ENCODE peak calls at places on chromosomes 3 and 15, in seven cellular contexts. C, P, N, G, F, A and J are unnamed samples.
A peak's percentile ranks its signal among the peaks of the same experiment; 100 is the strongest.

GRCh38 chr3:125594581-125595011 is 701 bp downstream of the OSBPL11 start:
- DNase-seq in N (peak; percentile 23), G (no peak), F (peak; percentile 36), C (peak; percentile 35), P (no peak), A (peak; percentile 26), J (no peak)

GRCh38 chr3:186414735-186415419 is 52.8 kb upstream of the DGKG start:
- DNase-seq in N (peak; percentile 52), G (no peak), A (no peak), F (no peak), P (no peak), C (no peak), J (no peak)

GRCh38 chr3:152557302-152557999 is 277.5 kb upstream of the P2RY1 start:
- DNase-seq in A (no peak), P (no peak), F (no peak), C (no peak), N (no peak), G (no peak), J (no peak)

GRCh38 chr15:98547741-98548166 is 100.6 kb upstream of the IGF1R start:
- DNase-seq in P (no peak), A (no peak), N (peak; percentile 33), G (no peak), C (peak; percentile 33), F (no peak), J (peak; percentile 25)

GRCh38 chr3:29486087-29486486 is 205.2 kb downstream of the RBMS3 start:
- DNase-seq in N (no peak), A (no peak), P (no peak), C (no peak), F (no peak), G (no peak), J (no peak)

GRCh38 chr3:160392798-160393197 is 6.2 kb downstream of the IFT80 start:
- DNase-seq in A (no peak), C (no peak), F (no peak), P (no peak), G (no peak), N (no peak), J (no peak)

GRCh38 chr3:55735976-55736375 is 248.9 kb upstream of the WNT5A start:
- DNase-seq in A (no peak), G (no peak), N (no peak), C (no peak), F (no peak), P (no peak), J (no peak)

GRCh38 chr15:50236433-50236832 is 29.1 kb downstream of the HDC start:
- DNase-seq in N (no peak), G (no peak), F (no peak), P (no peak), C (no peak), A (no peak), J (no peak)

GRCh38 chr15:38072507-38073277 is 138.3 kb downstream of the TMCO5A start:
- DNase-seq in G (peak; percentile 16), A (no peak), P (peak; percentile 78), F (peak; percentile 63), N (peak; percentile 67), C (peak; percentile 55), J (peak; percentile 91)

DNA sequence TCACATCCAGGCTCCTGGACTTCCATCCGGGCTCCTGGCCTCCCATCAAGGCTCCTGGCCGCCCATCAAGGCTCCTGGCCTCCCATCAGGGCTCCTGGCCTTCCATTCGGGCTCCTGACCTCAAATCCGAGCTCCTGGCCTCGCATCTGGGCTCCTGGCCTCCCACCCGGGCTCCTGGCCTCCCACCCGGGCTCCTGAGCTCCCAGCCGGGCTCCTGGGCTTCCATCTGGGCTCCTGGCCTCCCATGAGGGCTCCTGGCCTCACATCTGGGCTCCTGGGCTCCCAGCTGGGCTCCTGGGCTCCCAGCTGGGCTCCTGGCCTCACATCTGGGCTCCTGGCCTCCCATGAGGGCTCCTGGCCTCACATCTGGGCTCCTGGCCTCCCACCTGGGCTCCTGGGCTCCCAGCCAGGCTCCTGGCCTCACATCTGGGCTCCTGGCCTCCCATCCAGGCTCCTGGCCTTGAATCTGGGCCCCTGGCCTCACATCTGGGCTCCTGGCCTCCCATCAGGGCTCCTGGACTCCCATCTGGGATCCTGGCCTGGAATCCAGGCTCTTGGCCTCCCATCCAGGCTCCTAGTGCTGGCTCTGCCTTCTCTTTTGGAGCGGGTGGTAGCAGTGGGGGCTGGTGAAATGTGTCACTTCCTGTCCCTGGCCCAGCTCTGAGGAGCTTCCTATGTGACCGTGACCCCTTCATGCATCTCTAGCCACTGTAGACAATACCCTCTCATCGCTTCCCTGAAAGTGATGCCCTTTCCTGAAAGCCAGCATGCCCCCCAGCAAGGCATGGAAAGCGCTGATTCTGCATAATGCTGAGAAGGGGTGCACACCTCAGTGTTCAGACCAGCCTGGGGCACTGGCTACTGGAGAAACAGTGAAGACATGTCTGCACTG is 62.7 kb upstream of the BLM start:
- DNase-seq in P (no peak), A (no peak), C (no peak), G (no peak), N (no peak), F (no peak), J (no peak)
- TF ChIP-seq POLR2A in P (no peak), A (no peak), C (no peak), G (no peak), N (no peak), F (no peak), J (no peak)

DNA sequence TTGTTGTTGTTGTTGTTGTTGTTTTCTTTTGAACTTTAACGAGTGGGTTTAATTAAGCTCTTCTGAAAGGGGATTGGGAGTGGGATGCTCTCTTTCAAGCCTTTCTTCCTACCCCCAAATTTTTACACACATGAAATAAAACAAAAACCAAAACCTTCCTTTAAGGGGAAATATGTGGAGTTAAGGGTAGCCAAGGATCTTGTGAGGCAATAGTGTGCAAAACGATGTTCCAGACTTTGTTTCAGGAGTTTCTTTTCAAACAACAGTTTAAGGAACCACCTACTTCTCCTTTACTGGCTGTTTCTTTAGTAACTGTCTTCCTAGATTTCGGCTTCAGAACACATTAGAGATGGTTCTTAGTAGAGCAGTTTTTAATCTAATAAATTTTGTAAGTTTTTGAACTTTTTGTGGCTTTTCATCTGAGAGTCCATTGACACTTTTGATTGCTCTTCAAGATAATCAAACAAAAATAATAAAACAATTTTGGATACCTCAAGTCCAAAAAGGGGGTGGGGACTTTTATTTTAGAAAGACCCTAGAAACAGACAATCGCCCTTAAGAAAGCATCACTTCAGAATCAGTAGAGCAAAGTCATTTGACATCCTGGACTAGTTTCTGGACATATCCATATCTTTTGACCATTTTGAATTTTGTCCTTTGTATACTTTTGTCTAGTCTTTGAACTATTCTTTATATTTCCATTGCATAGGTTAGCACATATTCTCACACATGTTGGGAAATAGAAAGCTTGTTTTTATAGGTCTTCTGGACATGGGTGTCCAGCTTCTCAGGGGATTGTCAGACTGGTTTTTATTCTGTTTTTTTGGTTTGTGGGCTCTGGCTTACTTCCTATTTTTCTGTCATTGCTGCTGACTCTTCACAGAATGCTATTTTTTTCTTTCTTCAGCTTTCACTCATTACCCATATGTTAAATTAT is 6.0 kb downstream of the DIPK2A start:
- DNase-seq in N (no peak), P (no peak), A (no peak), C (no peak), G (no peak), F (no peak), J (no peak)
- H3K4me3 ChIP-seq in N (no peak overlapping the region), P (peak overlapping the region; percentile 34), A (peak overlapping the region; percentile 2), C (no peak overlapping the region), G (no peak overlapping the region), F (no peak overlapping the region), J (no peak overlapping the region)

DNA sequence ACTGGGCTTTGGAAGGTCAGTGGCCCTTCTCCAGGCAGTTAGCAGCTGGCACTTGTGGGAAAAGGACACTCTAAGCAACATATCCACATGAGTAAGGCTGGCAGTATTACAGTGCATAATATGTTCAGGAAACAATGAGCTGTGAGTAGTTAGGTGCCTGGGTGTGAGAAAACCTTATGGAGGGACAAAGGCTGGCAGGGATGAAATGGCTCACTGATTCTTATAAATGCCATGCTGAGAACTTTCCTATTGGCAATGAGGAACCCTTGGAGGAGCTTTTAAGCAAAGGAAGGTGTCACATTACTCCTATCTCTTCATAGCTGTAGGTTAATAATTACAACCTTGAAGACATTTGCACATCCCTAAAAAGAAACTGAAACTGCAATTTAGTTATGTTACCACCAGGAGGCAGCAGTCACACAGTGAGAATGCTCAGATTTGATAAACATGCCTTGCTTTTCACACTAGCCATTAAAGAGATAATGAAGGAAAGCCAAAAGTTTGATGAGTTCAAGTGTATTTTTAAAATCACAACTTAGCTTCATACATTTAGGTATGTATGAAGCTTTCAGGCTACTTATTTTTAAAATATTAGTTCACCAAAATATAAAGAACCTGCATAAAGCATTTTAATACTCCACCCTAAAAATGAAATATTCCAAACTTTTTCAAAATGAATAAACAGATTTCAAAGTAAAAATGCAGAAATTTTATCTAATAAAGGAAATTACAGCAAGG is 136.6 kb upstream of the SLC2A2 start:
- DNase-seq in G (peak; percentile 49), P (no peak), F (no peak), A (no peak), N (no peak), C (no peak), J (no peak)
- TF ChIP-seq CTCF in G (peak; percentile 54), P (no peak), F (peak; percentile 34), A (peak; percentile 48), N (no peak), C (no peak), J (no peak)

GRCh38 chr3:53547327-53547726 is 52.9 kb downstream of the CACNA1D start:
- DNase-seq in F (no peak), A (no peak), N (no peak), P (no peak), C (no peak), G (no peak), J (no peak)
- TF ChIP-seq POLR2A in F (no peak), A (no peak), N (no peak), P (no peak), C (no peak), G (no peak), J (no peak)

DNA sequence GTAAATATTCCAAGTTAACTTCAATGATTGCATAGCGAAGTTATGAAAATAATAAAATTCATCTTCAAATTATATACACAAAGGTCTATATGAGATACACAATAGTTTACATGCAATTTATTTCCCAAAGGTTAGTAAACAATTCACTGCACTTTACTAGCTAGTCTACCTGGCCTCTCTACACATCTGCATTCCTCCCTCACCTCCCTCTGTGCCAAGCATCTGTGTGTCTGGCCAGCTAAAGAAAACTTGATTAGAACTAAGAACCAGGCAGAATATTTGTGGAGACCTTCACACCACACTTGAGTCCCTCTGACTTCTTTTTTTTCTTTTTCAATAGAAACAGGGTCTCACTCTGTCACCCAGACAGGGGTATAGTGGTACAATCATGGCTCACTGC is 61.4 kb downstream of the LRRFIP2 start:
- DNase-seq in C (no peak), P (no peak), G (no peak), F (no peak), N (no peak), A (no peak), J (no peak)
- H3K4me3 ChIP-seq in C (no peak overlapping the region), P (no peak overlapping the region), G (no peak overlapping the region), F (no peak overlapping the region), N (no peak overlapping the region), A (no peak overlapping the region), J (no peak overlapping the region)

DNA sequence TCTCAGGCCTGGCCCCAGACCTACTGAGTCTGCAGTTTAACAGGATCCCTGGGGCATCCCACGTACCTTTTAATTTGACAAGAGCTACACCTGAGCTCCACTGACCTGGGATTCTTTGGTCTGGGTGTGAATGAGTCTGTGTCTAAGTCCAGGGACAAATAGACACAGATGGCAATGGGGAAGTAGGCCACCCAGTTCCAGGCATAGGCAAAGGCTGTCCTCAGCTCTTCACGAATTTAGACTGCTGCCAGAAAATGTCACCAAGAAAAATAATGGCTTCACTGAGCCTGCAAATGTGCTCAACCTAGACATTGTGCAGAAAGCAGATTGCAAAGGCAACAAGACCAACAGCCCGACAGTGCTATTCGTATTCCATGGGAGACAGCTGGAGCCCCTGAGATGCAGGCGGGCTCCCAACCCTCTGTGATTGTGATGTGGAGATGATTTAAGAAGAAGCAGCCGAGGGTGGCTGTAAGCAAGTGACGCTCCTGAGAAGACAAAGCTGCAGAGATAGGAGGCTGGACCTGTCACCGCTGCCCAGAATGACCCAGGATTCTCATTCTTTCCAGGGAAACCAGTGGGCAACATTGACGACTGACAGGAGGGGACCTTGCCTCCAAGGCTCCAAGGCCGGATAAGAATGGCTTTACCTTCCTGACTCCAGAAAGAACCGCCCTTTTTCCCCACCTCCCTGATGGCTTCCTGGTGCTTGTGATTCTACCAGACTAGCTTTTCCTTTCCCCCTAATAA is 39.8 kb upstream of the IREB2 start:
- DNase-seq in F (no peak), C (no peak), A (no peak), P (no peak), G (no peak), N (no peak), J (no peak)
- TF ChIP-seq CTCF in F (no peak), C (no peak), A (no peak), P (no peak), G (no peak), N (no peak), J (no peak)